ENCODE peak calls at places on chromosomes 12 and 14, in four cellular contexts. One of them, this sample, is unnamed.

GRCh38 chr14:68977137-68977740 is 1.9 kb downstream of the ACTN1 start:
- DNase-seq in H9: no peak
- DNase-seq in IMR-90: no peak
- DNase-seq in H1: no peak
- DNase-seq in this sample: no peak

GRCh38 chr12:40058721-40059190 is 47.1 kb downstream of the SLC2A13 start:
- DNase-seq in H1: no peak
- DNase-seq in IMR-90: peak
- DNase-seq in H9: no peak
- DNase-seq in this sample: no peak

GRCh38 chr12:48924617-48925217 is 575 bp downstream of the FKBP11 start:
- DNase-seq in H1: peak
- DNase-seq in IMR-90: peak
- DNase-seq in H9: peak
- DNase-seq in this sample: peak

GRCh38 chr12:96140110-96140509 is 54.1 kb upstream of the ELK3 start:
- DNase-seq in IMR-90: peak
- DNase-seq in H1: no peak
- DNase-seq in H9: no peak
- DNase-seq in this sample: no peak

GRCh38 chr12:11967356-11968040 is 103.2 kb upstream of the BCL2L14 start:
- DNase-seq in IMR-90: no peak
- DNase-seq in H9: no peak
- DNase-seq in H1: no peak
- DNase-seq in this sample: no peak

GRCh38 chr12:128137140-128137539 is 129.8 kb upstream of the TMEM132C start:
- DNase-seq in IMR-90: no peak
- DNase-seq in H1: no peak
- DNase-seq in H9: no peak
- DNase-seq in this sample: no peak

GRCh38 chr12:92466391-92467305 is 236.1 kb upstream of the PLEKHG7 start:
- DNase-seq in H1: peak
- DNase-seq in IMR-90: peak
- DNase-seq in H9: peak
- DNase-seq in this sample: peak

GRCh38 chr14:87334997-87335675 is 657.8 kb downstream of the GALC start:
- DNase-seq in H1: no peak
- DNase-seq in IMR-90: no peak
- DNase-seq in H9: no peak
- DNase-seq in this sample: no peak

GRCh38 chr14:50924236-50924635 is 20.0 kb downstream of the PYGL start:
- DNase-seq in H1: no peak
- DNase-seq in H9: no peak
- DNase-seq in IMR-90: no peak
- DNase-seq in this sample: no peak

GRCh38 chr12:6758511-6758910 is 5.6 kb upstream of the MLF2 start:
- DNase-seq in H1: no peak
- DNase-seq in IMR-90: no peak
- DNase-seq in H9: no peak
- DNase-seq in this sample: peak

GRCh38 chr12:57772429-57773322 is at the start of gene EEF1AKMT3:
- DNase-seq in H1: no peak
- DNase-seq in IMR-90: peak
- DNase-seq in H9: no peak
- DNase-seq in this sample: no peak

GRCh38 chr14:57066887-57067513 is 201.7 kb downstream of the EXOC5 start:
- DNase-seq in IMR-90: peak
- DNase-seq in H9: peak
- DNase-seq in H1: peak
- DNase-seq in this sample: peak

GRCh38 chr12:92332552-92332951 is 186.9 kb upstream of the BTG1 start:
- DNase-seq in H1: no peak
- DNase-seq in H9: no peak
- DNase-seq in IMR-90: no peak
- DNase-seq in this sample: peak

GRCh38 chr14:94572637-94573303 is 8.5 kb upstream of the SERPINA5 start:
- DNase-seq in H9: no peak
- DNase-seq in H1: no peak
- DNase-seq in IMR-90: no peak
- DNase-seq in this sample: no peak

GRCh38 chr14:94570440-94570839 is 9.2 kb downstream of the SERPINA4 start:
- DNase-seq in H1: no peak
- DNase-seq in IMR-90: no peak
- DNase-seq in H9: no peak
- DNase-seq in this sample: no peak

GRCh38 chr14:94573706-94574105 is 7.5 kb upstream of the SERPINA5 start:
- DNase-seq in IMR-90: no peak
- DNase-seq in H1: no peak
- DNase-seq in H9: no peak
- DNase-seq in this sample: no peak

GRCh38 chr14:94571395-94571794 is 9.8 kb upstream of the SERPINA5 start:
- DNase-seq in IMR-90: no peak
- DNase-seq in H1: no peak
- DNase-seq in H9: no peak
- DNase-seq in this sample: no peak

DNA sequence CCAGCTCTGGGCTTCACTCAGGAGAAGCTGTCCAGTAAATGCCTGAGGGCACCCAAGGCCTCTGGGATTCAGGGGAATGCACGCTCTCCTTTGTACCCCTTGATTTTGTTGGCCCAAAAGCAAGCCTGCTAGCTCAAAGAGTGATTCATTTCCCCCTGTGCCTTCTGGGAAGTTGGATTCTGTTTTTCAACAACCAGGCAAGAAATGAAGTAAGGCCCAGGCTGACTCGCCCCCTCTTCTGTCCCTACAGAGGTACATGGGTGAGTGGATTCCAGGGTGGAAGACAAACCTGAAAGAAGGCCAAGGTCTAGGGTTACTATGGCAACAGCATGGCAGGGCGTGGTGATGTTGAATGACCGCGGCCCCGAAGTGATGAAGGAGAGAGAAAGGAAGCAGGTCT is 9.3 kb upstream of the SERPINA5 start:
- DNase-seq in H9: no peak
- DNase-seq in IMR-90: peak
- DNase-seq in H1: no peak
- DNase-seq in this sample: no peak
- H4K5ac ChIP-seq in H9: no peak
- H4K5ac ChIP-seq in IMR-90: no peak
- H4K5ac ChIP-seq in H1: no peak
- H4K5ac ChIP-seq in this sample: no peak

GRCh38 chr14:76314521-76314951 is 61.4 kb upstream of the ESRRB start:
- DNase-seq in H1: no peak
- DNase-seq in H9: peak
- DNase-seq in IMR-90: no peak
- DNase-seq in this sample: peak
- H4K5ac ChIP-seq in H1: no peak
- H4K5ac ChIP-seq in H9: no peak
- H4K5ac ChIP-seq in IMR-90: no peak
- H4K5ac ChIP-seq in this sample: no peak

DNA sequence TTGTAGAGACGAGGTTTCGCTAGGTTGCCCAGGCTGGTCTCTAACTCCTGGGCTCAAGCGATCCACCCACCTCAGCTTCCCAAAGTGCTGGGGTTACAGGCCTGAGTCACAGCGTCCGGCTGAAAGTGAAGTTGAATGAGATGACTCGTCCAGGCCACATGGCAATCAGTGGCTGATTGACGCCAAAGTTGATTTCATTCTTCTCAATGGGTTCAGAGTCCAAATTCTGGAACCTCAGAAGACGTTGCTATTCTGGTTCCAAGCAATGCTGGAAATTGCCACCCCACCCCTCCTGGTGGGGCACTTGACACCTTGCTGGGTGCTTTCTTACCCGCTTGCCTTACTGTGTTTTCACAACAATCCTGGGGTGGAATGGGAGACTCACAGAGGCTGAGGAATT is 14.9 kb downstream of the ABCB9 start:
- DNase-seq in H1: no peak
- DNase-seq in IMR-90: peak
- DNase-seq in H9: no peak
- DNase-seq in this sample: no peak
- H4K5ac ChIP-seq in H1: no peak
- H4K5ac ChIP-seq in IMR-90: no peak
- H4K5ac ChIP-seq in H9: no peak
- H4K5ac ChIP-seq in this sample: no peak

DNA sequence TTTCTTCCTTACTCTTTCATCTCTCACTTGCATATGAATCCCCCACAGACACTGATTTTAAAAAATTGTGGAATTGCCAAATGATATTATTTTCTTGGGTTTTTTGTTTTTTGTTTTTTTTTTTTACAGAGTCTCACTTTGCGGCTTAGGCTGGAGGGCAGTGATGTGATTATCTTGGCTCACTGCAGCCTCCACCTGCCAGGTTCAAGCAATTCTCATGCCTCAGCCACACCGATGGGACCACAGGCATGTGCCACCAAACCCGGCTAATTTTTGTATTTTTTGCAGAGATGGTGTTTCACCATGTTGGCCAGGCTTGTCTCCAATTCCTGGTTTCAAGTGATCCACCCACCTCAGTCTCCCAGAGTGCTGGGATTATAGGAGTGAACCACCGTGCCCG is 68.2 kb downstream of the BCAT1 start:
- DNase-seq in H1: no peak
- DNase-seq in H9: no peak
- DNase-seq in IMR-90: no peak
- DNase-seq in this sample: no peak
- H4K5ac ChIP-seq in H1: no peak
- H4K5ac ChIP-seq in H9: no peak
- H4K5ac ChIP-seq in IMR-90: no peak
- H4K5ac ChIP-seq in this sample: no peak

DNA sequence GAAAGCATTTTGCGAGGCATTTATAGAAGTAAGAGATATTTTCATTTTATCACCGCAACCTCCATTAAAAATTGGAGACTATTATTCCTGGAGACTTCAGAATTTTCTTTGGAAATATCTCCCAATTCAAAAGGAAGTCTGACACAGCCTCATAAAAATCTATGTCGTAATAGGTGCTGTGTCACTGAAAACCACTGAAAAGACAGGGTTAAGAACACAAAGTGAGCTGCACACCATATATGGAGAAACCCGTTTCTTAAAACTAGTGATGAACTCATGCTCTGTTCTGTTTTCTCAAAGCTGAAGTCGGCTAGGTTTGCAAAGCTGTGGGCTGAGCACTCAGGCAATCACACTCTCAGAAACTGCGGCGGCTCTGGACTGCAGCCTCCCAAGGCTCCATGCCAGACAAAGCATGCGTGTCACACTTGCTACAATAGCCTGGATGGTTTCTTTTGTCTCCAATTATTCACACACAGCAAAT is at the start of gene GLIPR1:
- DNase-seq in IMR-90: peak
- DNase-seq in H9: no peak
- DNase-seq in H1: no peak
- DNase-seq in this sample: peak
- H4K5ac ChIP-seq in IMR-90: peak
- H4K5ac ChIP-seq in H9: no peak
- H4K5ac ChIP-seq in H1: no peak
- H4K5ac ChIP-seq in this sample: no peak